ENCODE peak calls at places on chromosome 6, in nine cellular contexts. R, I, Y, Z, E, N, K, S and C are unnamed samples.

GRCh38 chr6:72784581-72784980 is 162.7 kb downstream of the KCNQ5 start:
- DNase-seq in R (no peak), I (no peak), Y (no peak), Z (no peak), E (no peak), N (peak; percentile 80), K (no peak), S (peak; percentile 42), C (no peak)

GRCh38 chr6:161407581-161407980 is 133.7 kb upstream of the AGPAT4 start:
- DNase-seq in R (no peak), I (peak; percentile 31), Y (no peak), Z (no peak), E (peak; percentile 45), N (peak; percentile 69), K (no peak), S (peak; percentile 48), C (no peak)

GRCh38 chr6:69026715-69027114 is 391.6 kb downstream of the ADGRB3 start:
- DNase-seq in R (no peak), I (no peak), Y (no peak), Z (no peak), E (no peak), N (peak; percentile 6), K (no peak), S (no peak), C (no peak)

GRCh38 chr6:45522486-45522885 is 144.8 kb upstream of the SUPT3H start:
- DNase-seq in R (peak; percentile 11), I (peak; percentile 45), Y (peak; percentile 24), Z (no peak), E (no peak), N (no peak), K (no peak), S (no peak), C (no peak)

GRCh38 chr6:97133071-97133470 is 149.9 kb downstream of the MMS22L start:
- DNase-seq in R (no peak), I (no peak), Y (no peak), Z (peak; percentile 19), E (no peak), N (peak; percentile 23), K (no peak), S (peak; percentile 6), C (no peak)

GRCh38 chr6:46453221-46453620 is 38.0 kb downstream of the RCAN2 start:
- DNase-seq in R (no peak), I (no peak), Y (no peak), Z (no peak), E (no peak), N (peak; percentile 88), K (no peak), S (no peak), C (no peak)

GRCh38 chr6:166435574-166435973 is 52.8 kb upstream of the MPC1 start:
- DNase-seq in R (no peak), I (no peak), Y (no peak), Z (peak; percentile 71), E (no peak), N (peak; percentile 6), K (no peak), S (no peak), C (no peak)

GRCh38 chr6:46325561-46326525 is 155.1 kb upstream of the ENPP5 start:
- DNase-seq in R (peak; percentile 23), I (peak; percentile 1), Y (peak; percentile 36), Z (no peak), E (no peak), N (peak; percentile 80), K (no peak), S (peak; percentile 55), C (peak; percentile 7)

GRCh38 chr6:112163295-112164257 is 76.2 kb downstream of the FAM229B start:
- DNase-seq in R (peak; percentile 76), I (peak; percentile 76), Y (peak; percentile 81), Z (peak; percentile 83), E (peak; percentile 49), N (peak; percentile 46), K (peak; percentile 33), S (peak; percentile 64), C (peak; percentile 59)

GRCh38 chr6:44966449-44967091 is 361.6 kb upstream of the RUNX2 start:
- DNase-seq in R (no peak), I (no peak), Y (no peak), Z (no peak), E (no peak), N (peak; percentile 54), K (peak; percentile 65), S (peak; percentile 41), C (no peak)

GRCh38 chr6:2839195-2839981 is 2.3 kb downstream of the SERPINB1 start:
- DNase-seq in R (peak; percentile 76), I (no peak), Y (no peak), Z (no peak), E (no peak), N (peak; percentile 61), K (peak; percentile 79), S (peak; percentile 98), C (no peak)
- H3K4me2 ChIP-seq in R (peak overlapping the region; percentile 85), I (no peak overlapping the region), Y (no peak overlapping the region), Z (peak overlapping the region; percentile 74), E (no peak overlapping the region), N (peak overlapping the region; percentile 99), K (peak overlapping the region; percentile 96), S (peak overlapping the region; percentile 94), C (no peak overlapping the region)

GRCh38 chr6:38755874-38756273 is 40.8 kb downstream of the DNAH8 start:
- DNase-seq in R (no peak), I (no peak), Y (no peak), Z (no peak), E (no peak), N (no peak), K (peak; percentile 62), S (peak; percentile 92), C (no peak)
- H3K27ac ChIP-seq in R (peak overlapping the region; percentile 29), I (no peak overlapping the region), Y (no peak overlapping the region), Z (no peak overlapping the region), E (no peak overlapping the region), N (no peak overlapping the region), K (no peak overlapping the region), S (peak overlapping the region; percentile 93), C (no peak overlapping the region)

DNA sequence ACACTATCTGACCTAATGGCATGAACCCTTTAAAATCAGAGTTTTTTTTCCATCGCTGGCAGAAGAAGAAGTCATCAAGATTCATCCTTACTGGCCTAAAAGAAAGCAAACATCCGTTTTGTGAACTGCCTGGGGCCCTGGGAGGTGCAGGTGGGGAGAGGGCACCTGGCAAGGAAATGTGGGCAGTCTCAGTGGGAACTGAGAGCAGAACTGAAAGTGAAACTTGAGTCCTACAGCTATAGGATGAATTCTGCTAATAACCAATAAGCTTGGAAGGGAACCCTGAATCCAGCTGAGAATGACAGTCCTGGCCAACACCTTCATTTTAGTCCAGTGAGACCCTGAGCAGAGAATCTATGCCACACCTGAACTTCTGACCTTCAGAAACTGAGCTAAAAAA is 130.0 kb upstream of the ASCC3 start:
- DNase-seq in R (no peak), I (no peak), Y (no peak), Z (no peak), E (peak; percentile 93), N (no peak), K (no peak), S (peak; percentile 74), C (peak; percentile 90)
- TF ChIP-seq EZH2phosphoT487 in R (no peak), I (no peak), Y (no peak), Z (no peak), E (no peak), N (no peak), K (no peak), S (no peak), C (no peak)

GRCh38 chr6:2846873-2847224 is 5.2 kb upstream of the SERPINB1 start:
- DNase-seq in R (no peak), I (no peak), Y (no peak), Z (no peak), E (no peak), N (no peak), K (no peak), S (no peak), C (no peak)
- H3K4me2 ChIP-seq in R (peak overlapping the region; percentile 63), I (no peak overlapping the region), Y (no peak overlapping the region), Z (peak overlapping the region; percentile 51), E (peak overlapping the region; percentile 61), N (peak overlapping the region; percentile 79), K (peak overlapping the region; percentile 81), S (peak overlapping the region; percentile 85), C (peak overlapping the region; percentile 66)

GRCh38 chr6:43768983-43769525 is 957 bp upstream of the VEGFA start:
- DNase-seq in R (peak; percentile 64), I (peak; percentile 29), Y (no peak), Z (peak; percentile 73), E (no peak), N (peak; percentile 92), K (no peak), S (no peak), C (no peak)
- H3K27ac ChIP-seq in R (peak overlapping the region; percentile 97), I (no peak overlapping the region), Y (no peak overlapping the region), Z (peak overlapping the region; percentile 94), E (no peak overlapping the region), N (peak overlapping the region; percentile 82), K (no peak overlapping the region), S (no peak overlapping the region), C (no peak overlapping the region)

DNA sequence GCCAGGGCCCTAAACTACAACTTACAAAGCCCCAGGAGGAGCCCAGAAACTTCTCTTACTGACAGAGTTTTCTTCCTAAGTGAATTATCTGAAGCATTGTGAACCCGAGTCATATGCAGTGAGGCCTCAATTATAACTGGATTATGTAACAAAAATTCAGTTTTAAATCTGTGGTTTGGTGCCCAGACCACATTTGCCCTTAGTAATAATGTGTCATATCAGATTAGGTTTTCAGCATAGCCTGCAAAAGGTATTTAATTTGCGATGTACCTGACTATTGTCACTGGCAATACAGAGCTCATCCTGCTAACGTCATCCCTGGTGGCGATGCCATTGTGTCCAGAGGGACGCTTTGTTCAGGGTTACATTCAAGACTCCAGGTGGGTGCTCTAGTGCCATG is 64.9 kb downstream of the HIVEP1 start:
- DNase-seq in R (no peak), I (no peak), Y (no peak), Z (no peak), E (no peak), N (no peak), K (no peak), S (peak; percentile 68), C (no peak)
- TF ChIP-seq EZH2phosphoT487 in R (no peak), I (no peak), Y (no peak), Z (no peak), E (no peak), N (no peak), K (no peak), S (no peak), C (no peak)

DNA sequence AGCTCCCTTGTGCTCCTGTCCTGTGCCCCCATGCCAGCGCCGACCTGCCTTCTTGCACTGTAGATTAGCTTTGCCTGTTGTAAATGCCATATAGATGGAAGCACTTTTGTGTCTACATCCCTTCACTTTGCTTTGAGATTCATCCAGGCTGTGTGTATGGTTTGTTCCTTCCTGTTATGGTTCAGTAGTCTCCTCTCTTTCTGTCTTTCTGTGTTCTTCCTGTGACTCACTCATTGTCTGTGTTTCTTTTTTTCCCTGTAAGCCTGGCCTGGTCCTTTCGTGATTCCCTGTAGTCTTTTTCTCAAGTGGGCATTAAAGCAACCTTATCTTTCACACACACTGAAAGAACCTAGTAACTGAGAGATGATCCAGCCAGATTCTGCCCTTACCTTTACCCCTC is 66.6 kb downstream of the JARID2 start:
- DNase-seq in R (no peak), I (no peak), Y (no peak), Z (no peak), E (no peak), N (peak; percentile 49), K (no peak), S (peak; percentile 42), C (peak; percentile 46)
- H3K4me2 ChIP-seq in R (no peak overlapping the region), I (peak overlapping the region; percentile 23), Y (peak overlapping the region; percentile 36), Z (peak overlapping the region; percentile 49), E (no peak overlapping the region), N (no peak overlapping the region), K (no peak overlapping the region), S (no peak overlapping the region), C (peak overlapping the region; percentile 66)

GRCh38 chr6:108406943-108407342 is 112.1 kb downstream of the AFG1L start:
- DNase-seq in R (peak; percentile 7), I (no peak), Y (no peak), Z (no peak), E (no peak), N (no peak), K (no peak), S (no peak), C (no peak)
- H3K27ac ChIP-seq in R (peak overlapping the region; percentile 50), I (no peak overlapping the region), Y (no peak overlapping the region), Z (no peak overlapping the region), E (no peak overlapping the region), N (no peak overlapping the region), K (no peak overlapping the region), S (no peak overlapping the region), C (no peak overlapping the region)